ENCODE peak calls at places on chromosomes 11 and 22, in five cellular contexts. J is fibroblast of pulmonary artery, C is MCF 10A, N is PC-9, L is adrenal gland. H is an unnamed sample.

GRCh38 chr11:9573775-9574555 is 495 bp downstream of the WEE1 start:
- DNase-seq in J (peak; percentile 13), C (no peak), N (no peak), L (peak; percentile 26), H (no peak)

GRCh38 chr11:74820763-74821162 is 72.1 kb downstream of the RNF169 start:
- DNase-seq in J (peak; percentile 96), C (peak; percentile 55), N (no peak), L (peak; percentile 21), H (no peak)

GRCh38 chr22:42171946-42172345 is 41.3 kb upstream of the CYP2D6 start:
- DNase-seq in J (no peak), C (no peak), N (no peak), L (no peak), H (no peak)

GRCh38 chr11:74388678-74389327 is 9.4 kb downstream of the PGM2L1 start:
- DNase-seq in J (peak; percentile 62), C (peak; percentile 63), N (no peak), L (peak; percentile 49), H (no peak)

GRCh38 chr11:45264839-45265515 is 21.2 kb downstream of the SYT13 start:
- DNase-seq in J (peak; percentile 87), C (peak; percentile 82), N (no peak), L (no peak), H (no peak)

GRCh38 chr11:33936745-33937612 is 45.1 kb upstream of the LMO2 start:
- DNase-seq in J (peak; percentile 69), C (no peak), N (peak; percentile 34), L (peak; percentile 83), H (no peak)

GRCh38 chr11:45180158-45180887 is 33.9 kb downstream of the PRDM11 start:
- DNase-seq in J (no peak), C (peak; percentile 48), N (peak; percentile 90), L (peak; percentile 44), H (no peak)

GRCh38 chr11:96391698-96392307 is 2.0 kb downstream of the JRKL start:
- DNase-seq in J (peak; percentile 7), C (no peak), N (no peak), L (no peak), H (no peak)

GRCh38 chr11:58927393-58928081 is 11.8 kb upstream of the GLYATL1 start:
- DNase-seq in J (peak; percentile 31), C (no peak), N (no peak), L (no peak), H (peak; percentile 98)

GRCh38 chr22:21951931-21952465 is 650 bp downstream of the PPM1F start:
- DNase-seq in J (peak; percentile 48), C (peak; percentile 24), N (peak; percentile 54), L (peak; percentile 49), H (peak; percentile 49)

GRCh38 chr11:67996622-67997459 is 7.1 kb downstream of the UNC93B1 start:
- DNase-seq in J (peak; percentile 39), C (peak; percentile 46), N (no peak), L (peak; percentile 81), H (no peak)

GRCh38 chr11:71463331-71464211 is 10.6 kb downstream of the NADSYN1 start:
- DNase-seq in J (no peak), C (no peak), N (no peak), L (no peak), H (no peak)

GRCh38 chr11:134379241-134379640 is 32.8 kb downstream of the B3GAT1 start:
- DNase-seq in J (no peak), C (no peak), N (no peak), L (no peak), H (no peak)

GRCh38 chr11:133988686-133989410 is 32.1 kb upstream of the IGSF9B start:
- DNase-seq in J (no peak), C (no peak), N (no peak), L (no peak), H (no peak)

GRCh38 chr11:11976476-11977187 is 31.8 kb downstream of the DKK3 start:
- DNase-seq in J (no peak), C (peak; percentile 49), N (peak; percentile 22), L (no peak), H (no peak)

GRCh38 chr22:50507421-50507990 is at the start of gene LMF2:
- DNase-seq in J (no peak), C (no peak), N (peak; percentile 91), L (peak; percentile 88), H (no peak)
- TF ChIP-seq CTCF in J (no peak), C (no peak), N (no peak), L (no peak), H (no peak)

GRCh38 chr22:38467904-38468760 is at the start of gene KDELR3:
- DNase-seq in J (peak; percentile 74), C (peak; percentile 72), N (peak; percentile 71), L (peak; percentile 48), H (no peak)
- TF ChIP-seq CTCF in J (peak; percentile 19), C (no peak), N (peak; percentile 49), L (no peak), H (no peak)

DNA sequence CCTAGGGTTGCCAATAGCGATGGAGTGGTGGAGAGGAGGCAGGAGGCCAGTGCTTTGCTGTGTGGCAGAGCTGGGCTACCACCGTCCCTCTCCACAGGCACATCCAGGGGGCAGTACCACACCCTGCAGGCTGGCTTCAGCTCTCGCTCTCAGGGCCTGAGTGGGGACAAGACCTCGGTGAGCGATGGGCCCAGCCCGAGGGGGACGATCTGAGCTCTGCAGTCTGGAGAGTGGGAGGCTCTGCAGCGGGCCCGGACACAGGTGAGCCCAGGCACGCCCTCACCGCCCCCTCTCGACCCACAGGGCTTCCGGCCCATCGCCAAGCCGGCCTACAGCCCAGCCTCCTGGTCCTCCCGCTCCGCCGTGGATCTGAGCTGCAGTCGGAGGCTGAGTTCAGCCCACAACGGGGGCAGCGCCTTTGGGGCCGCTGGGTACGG is 2.5 kb downstream of the PKP3 start:
- DNase-seq in J (peak; percentile 36), C (no peak), N (no peak), L (no peak), H (no peak)
- TF ChIP-seq CTCF in J (peak; percentile 34), C (no peak), N (no peak), L (no peak), H (peak; percentile 30)

GRCh38 chr22:17868771-17869170 is 94.5 kb upstream of the BID start:
- DNase-seq in J (no peak), C (no peak), N (no peak), L (no peak), H (no peak)

GRCh38 chr22:17867160-17867785 is 93.0 kb upstream of the BID start:
- DNase-seq in J (no peak), C (no peak), N (no peak), L (peak; percentile 40), H (no peak)

GRCh38 chr22:17871726-17872458 is 97.6 kb upstream of the BID start:
- DNase-seq in J (no peak), C (no peak), N (no peak), L (no peak), H (no peak)

GRCh38 chr22:17870408-17870807 is 96.1 kb upstream of the BID start:
- DNase-seq in J (no peak), C (no peak), N (no peak), L (no peak), H (no peak)

DNA sequence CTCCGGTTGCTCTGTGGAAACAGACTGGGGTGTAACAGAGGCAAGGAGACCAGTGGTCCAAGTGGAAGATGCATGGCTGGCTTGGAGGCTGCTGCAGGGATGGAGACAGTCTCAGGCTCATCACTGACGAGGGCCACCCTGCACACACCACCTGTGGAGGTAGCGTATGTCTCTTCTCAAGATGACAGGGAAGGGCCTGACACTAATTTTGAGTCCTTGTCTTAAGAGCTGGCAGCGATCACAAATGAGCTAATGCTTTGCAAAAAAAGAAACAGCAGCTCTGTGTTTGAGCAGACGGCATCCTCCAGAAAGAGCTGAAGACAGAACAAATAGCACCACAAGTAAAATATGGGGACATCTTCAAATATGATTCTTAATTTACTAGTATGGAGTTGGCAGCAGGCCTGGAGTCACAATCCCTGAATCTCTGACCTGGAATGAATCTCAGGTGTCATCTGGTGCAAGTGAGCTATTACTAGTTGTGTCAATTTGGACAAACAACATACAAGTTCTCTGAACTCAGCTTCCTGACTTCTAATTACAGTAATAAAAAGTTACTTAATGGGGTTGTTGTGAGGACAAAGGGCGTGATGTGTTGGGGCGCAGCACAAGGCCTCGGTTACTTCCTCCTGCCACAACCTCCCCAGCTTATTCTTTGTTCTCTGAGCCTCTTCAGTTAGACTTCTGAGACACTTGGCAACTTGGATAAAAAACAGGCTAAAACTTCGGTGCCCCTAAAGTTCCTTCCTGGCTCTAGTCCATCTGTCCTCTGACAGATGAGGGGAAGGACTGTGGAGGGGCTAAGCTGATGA is 95.2 kb upstream of the BID start:
- DNase-seq in J (no peak), C (no peak), N (no peak), L (no peak), H (no peak)
- TF ChIP-seq CTCF in J (no peak), C (no peak), N (no peak), L (no peak), H (no peak)

H was measured in LNCaP clone FGC.